ENCODE peak calls at places on chromosomes 11 and 22, in eight cellular contexts. N is fibroblast of villous mesenchyme, X is psoas muscle, P is body of pancreas, W is H1, H is right atrium auricular region, A is left ventricle myocardium inferior, Q is prostate gland. E is an unnamed sample.

GRCh38 chr11:118687906-118688305 is 8.5 kb upstream of the TREH start:
- DNase-seq in P (no peak), W (no peak), X (no peak), Q (no peak), H (no peak), N (no peak), A (no peak), E (no peak)

GRCh38 chr11:113647856-113648255 is 58.3 kb downstream of the TMPRSS5 start:
- DNase-seq in N (no peak), H (no peak), X (no peak), A (no peak), P (no peak), Q (no peak), W (no peak), E (no peak)

GRCh38 chr22:39364646-39365405 is 15.0 kb downstream of the SYNGR1 start:
- DNase-seq in X (no peak), H (no peak), W (no peak), P (no peak), N (no peak), A (no peak), Q (no peak), E (no peak)

GRCh38 chr22:20389288-20389687 is 4.7 kb upstream of the ZNF74 start:
- DNase-seq in A (no peak), Q (no peak), P (no peak), N (no peak), H (no peak), W (no peak), X (no peak), E (no peak)

GRCh38 chr11:65722261-65722660 is 1.7 kb upstream of the RNASEH2C start:
- DNase-seq in N (no peak), H (no peak), X (no peak), A (no peak), Q (no peak), P (no peak), W (no peak), E (no peak)

GRCh38 chr11:111454561-111455192 is 57.5 kb downstream of the BTG4 start:
- DNase-seq in A (no peak), P (no peak), H (no peak), N (peak), X (no peak), Q (peak), W (peak), E (no peak)

GRCh38 chr11:114354076-114354475 is 46.2 kb downstream of the C11orf71 start:
- DNase-seq in A (no peak), P (no peak), X (no peak), W (no peak), N (peak), Q (no peak), H (no peak), E (peak)

GRCh38 chr11:30174265-30175022 is 56.4 kb upstream of the FSHB start:
- DNase-seq in P (no peak), W (no peak), Q (no peak), X (no peak), H (no peak), A (no peak), N (no peak), E (no peak)

GRCh38 chr22:48957987-48958321 is 869.7 kb downstream of the BRD1 start:
- DNase-seq in N (no peak), P (no peak), X (no peak), Q (peak), W (no peak), A (no peak), H (peak), E (no peak)

GRCh38 chr22:47195156-47195675 is 432.8 kb downstream of the TBC1D22A start:
- DNase-seq in W (no peak), A (no peak), P (no peak), N (no peak), Q (no peak), H (peak), X (no peak), E (no peak)

GRCh38 chr11:57542582-57542981 is 5.2 kb downstream of the SMTNL1 start:
- DNase-seq in P (no peak), W (no peak), Q (no peak), H (no peak), A (no peak), X (no peak), N (no peak), E (no peak)

GRCh38 chr11:67006029-67006884 is 16.7 kb upstream of the SYT12 start:
- DNase-seq in H (peak), P (peak), A (no peak), Q (no peak), W (peak), N (peak), X (peak), E (no peak)

GRCh38 chr11:125036933-125037332 is 26.2 kb upstream of the SLC37A2 start:
- DNase-seq in X (no peak), A (no peak), N (peak), Q (no peak), W (no peak), H (no peak), P (no peak), E (peak)

GRCh38 chr11:134663506-134664313 is 251.7 kb upstream of the B3GAT1 start:
- DNase-seq in H (peak), W (peak), P (no peak), Q (no peak), N (no peak), X (no peak), A (no peak), E (no peak)

GRCh38 chr11:8596504-8597046 is 2.5 kb upstream of the STK33 start:
- DNase-seq in N (no peak), Q (no peak), W (no peak), H (no peak), A (no peak), P (no peak), X (no peak), E (no peak)

GRCh38 chr11:108663154-108663877 is 1.6 kb upstream of the DDX10 start:
- DNase-seq in X (no peak), W (no peak), A (no peak), P (no peak), Q (no peak), H (no peak), N (no peak), E (no peak)

GRCh38 chr11:20672575-20672974 is 3.2 kb downstream of the NELL1 start:
- DNase-seq in H (no peak), P (no peak), X (no peak), N (no peak), W (no peak), Q (no peak), A (no peak), E (no peak)

GRCh38 chr22:23119492-23120414 is 22.0 kb downstream of the RSPH14 start:
- DNase-seq in H (no peak), N (no peak), A (no peak), Q (no peak), W (no peak), X (peak), P (no peak), E (no peak)

GRCh38 chr11:88779551-88779950 is 286.2 kb downstream of the GRM5 start:
- DNase-seq in X (no peak), A (no peak), N (no peak), H (no peak), P (no peak), Q (no peak), W (no peak), E (peak)

GRCh38 chr11:40241524-40242037 is 1217.9 kb downstream of the LRRC4C start:
- DNase-seq in N (no peak), H (peak), P (no peak), A (no peak), W (no peak), Q (no peak), X (no peak), E (no peak)

GRCh38 chr11:72828081-72828567 is 13.9 kb downstream of the ATG16L2 start:
- DNase-seq in H (no peak), A (no peak), Q (no peak), X (no peak), N (peak), W (no peak), P (no peak), E (no peak)

GRCh38 chr11:99019676-99020075 is 1.1 kb upstream of the CNTN5 start:
- DNase-seq in N (no peak), W (no peak), P (no peak), X (no peak), H (no peak), Q (no peak), A (no peak), E (no peak)

DNA sequence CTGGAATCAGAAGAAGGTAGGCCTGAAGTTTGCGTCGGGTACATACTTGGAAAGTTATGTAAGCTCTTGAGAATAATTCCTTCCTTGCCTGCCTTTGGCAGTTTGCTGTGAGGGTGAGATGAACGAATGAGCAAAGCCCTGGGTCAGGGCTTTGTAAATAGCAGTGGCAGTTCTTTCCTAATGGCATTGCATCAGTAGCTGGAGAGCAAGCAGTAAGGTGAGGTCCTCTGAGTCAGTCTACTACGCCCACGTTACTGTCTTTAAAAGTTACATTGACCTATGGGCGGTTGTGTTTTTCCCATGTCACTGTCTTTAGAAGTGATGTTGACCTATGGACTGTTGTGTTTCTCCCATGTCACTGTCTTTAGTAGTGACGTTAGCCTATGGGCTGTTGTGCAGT is 179.1 kb upstream of the E2F8 start:
- DNase-seq in X (no peak), A (no peak), W (no peak), H (no peak), P (no peak), Q (no peak), N (peak), E (no peak)
- H3K4me3 ChIP-seq in X (no peak), A (no peak), W (no peak), H (no peak), P (no peak), Q (no peak), N (peak), E (no peak)

DNA sequence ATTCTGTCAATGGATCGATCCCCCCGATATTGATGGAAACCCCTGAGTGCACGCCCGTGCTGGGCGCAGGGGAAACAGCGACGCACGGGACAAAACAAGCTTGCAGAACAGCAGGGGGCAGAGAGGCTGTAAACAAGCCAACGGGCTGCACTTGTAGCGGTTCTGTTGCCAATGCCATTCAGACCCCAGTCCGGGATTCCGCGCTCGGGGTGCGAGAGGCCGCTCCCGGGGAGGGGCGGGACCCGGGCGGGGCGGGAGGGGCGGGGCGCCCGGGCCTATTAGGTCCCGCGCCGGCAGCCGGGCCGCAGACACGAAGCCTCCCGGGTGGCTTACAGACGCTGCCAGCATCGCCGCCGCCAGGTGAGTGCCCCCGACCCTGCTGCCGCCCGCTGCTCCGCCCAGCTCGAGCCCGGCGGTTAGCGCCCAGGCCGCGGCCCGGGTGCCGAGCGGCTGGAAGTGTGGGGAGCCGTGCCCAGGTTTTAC is at the start of gene BIK:
- DNase-seq in N (peak), P (peak), W (no peak), H (no peak), Q (peak), A (peak), X (no peak), E (no peak)
- TF ChIP-seq CTCF in N (peak), P (peak), W (no peak), H (no peak), Q (no peak), A (peak), X (no peak), E (peak)

DNA sequence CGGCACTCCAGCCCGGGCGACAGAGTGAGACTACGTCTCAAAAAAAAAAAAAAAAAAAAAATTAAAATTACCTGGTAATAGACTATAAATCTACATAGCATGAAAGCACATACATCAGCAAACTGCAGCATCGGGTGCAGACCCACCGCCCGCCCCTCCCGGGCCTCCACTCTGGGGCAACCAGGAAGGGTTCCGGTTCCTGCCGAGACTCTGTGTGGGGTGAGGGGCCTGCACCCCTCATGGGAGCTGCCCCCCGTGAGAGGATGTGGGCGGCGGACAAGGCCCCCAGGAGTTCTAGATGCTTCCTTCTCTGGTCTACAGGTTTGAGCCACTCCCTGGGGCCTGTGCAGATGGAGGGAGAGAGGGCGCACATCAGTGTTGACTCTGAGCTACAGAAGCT is 9.1 kb downstream of the DRD4 start:
- DNase-seq in P (no peak), H (no peak), A (no peak), Q (no peak), W (no peak), N (no peak), X (no peak), E (no peak)
- H3K4me3 ChIP-seq in P (no peak), H (no peak), A (no peak), Q (no peak), W (no peak), N (no peak), X (no peak), E (no peak)

DNA sequence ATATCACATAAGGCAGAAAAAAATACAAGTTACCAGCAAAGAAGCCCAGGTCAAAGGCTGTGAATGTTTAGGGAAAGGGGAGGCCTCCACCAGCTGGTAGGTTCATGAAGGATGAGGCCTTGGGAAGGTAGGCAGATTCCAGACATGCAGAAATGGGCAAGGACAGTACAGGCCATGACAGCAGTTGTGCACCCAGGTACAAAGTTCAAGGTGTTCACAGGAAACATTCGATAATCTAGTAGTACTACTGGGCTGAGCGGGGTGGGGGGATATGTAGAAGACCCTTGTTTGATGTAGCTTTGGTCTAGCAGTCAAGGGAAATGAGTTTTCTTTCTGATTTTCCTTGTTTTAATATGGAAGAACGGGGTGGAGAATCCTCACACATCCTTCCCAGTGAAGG is 152.8 kb upstream of the RASSF10 start:
- DNase-seq in W (no peak), X (no peak), A (no peak), H (no peak), N (no peak), Q (no peak), P (no peak), E (no peak)
- TF ChIP-seq CTCF in W (no peak), X (no peak), A (no peak), H (no peak), N (no peak), Q (no peak), P (no peak), E (no peak)

GRCh38 chr11:73982595-73982989 is at the start of gene UCP2:
- DNase-seq in X (peak), P (peak), W (no peak), N (peak), Q (peak), A (peak), H (peak), E (no peak)

GRCh38 chr11:73980001-73980960 is 2.4 kb downstream of the UCP2 start:
- DNase-seq in Q (no peak), H (peak), A (no peak), N (no peak), X (peak), P (peak), W (no peak), E (no peak)

GRCh38 chr11:73981051-73981805 is 1.4 kb downstream of the UCP2 start:
- DNase-seq in W (no peak), P (no peak), N (no peak), Q (no peak), A (no peak), H (no peak), X (peak), E (no peak)

GRCh38 chr11:73982990-73983763 is 534 bp upstream of the UCP2 start:
- DNase-seq in P (peak), A (peak), Q (peak), W (peak), H (peak), X (peak), N (peak), E (no peak)

DNA sequence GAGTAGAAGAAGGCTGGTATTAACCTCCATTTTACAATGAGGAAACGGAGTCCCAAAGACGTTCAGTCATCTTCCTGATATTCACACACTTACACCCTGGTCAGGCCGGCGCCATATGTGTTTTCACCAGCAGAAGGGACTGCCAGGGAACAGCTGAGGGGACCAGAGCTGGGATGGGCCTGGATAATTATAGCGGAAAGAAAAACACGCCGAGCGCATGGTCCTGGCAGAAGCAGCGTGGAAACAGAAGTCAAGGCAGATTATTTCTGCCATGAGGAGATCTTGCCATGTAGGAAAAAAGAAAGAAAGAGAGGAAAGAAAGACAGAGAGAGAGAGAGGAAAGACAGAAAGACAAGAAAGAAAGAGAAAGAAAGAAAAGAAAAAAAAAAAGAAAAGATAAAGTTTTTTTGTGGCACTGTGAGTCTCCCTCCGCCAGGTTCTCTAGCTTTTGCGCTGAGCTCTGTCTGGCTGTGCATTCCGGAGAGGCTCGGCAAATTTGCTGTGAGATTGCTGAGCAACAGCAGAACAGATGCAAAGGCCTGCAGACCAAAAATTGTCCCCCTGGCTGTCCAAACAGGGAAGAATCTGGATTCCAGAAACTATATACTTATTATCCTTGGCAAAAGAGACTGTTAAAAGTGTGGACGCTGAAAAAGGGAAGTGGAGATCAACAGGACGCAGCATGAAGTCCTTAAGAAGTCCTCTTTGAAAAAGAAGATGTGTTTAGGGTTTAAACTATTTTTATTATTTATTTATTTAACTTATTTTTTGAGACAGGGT is 1.3 kb upstream of the UCP2 start:
- DNase-seq in P (no peak), Q (no peak), W (no peak), A (no peak), H (no peak), N (no peak), X (peak), E (no peak)
- H3K4me3 ChIP-seq in P (no peak), Q (peak), W (peak), A (peak), H (peak), N (peak), X (peak), E (peak)

DNA sequence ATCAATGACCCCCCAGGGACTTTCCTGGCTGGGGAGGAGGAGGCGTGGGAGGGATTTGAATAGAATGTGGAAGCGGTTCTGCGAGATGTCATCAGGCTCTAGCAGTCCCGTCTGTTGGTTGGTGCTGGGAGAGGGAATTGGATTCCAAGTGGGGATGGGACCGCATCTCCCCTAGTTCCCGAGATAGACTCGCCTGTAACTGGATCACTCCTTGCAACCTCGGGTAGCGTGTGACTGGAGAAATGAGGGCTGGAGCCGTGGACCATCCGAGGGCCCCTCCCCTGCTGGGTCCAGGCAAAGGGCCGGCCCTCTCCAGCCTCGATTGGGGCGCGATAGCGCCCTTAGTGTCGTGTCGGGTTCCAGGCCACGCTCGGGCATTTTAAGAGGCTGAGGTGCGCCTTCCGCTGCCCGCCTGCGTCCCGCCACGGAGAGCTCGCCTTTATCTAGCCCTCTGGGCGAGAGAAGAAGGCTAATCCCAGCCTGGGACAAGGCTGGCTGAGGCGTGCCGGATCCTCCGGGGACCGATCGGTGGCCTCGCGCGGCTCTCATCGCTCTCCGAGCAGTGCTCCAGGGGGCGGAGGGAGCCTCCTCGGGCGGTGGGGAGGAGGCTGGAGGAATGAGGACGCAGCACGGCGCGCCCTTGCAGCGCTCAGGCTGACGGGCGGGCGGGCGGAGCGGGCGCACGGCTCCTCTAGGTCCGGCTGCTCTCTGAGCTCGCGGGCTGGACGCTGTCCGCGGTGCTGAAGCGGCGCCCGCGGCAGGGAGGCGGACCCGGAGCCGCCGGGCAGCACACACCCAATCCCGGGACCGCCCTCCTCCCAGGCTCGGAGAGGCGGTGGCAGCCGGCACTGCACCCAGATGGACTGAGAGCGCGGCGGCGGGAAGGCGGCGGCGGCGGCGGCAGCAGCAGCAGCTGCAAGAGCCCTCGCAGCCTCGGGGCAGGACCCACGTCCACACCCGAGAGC is 107.8 kb downstream of the OSBP2 start:
- DNase-seq in X (peak), A (peak), N (peak), Q (peak), H (peak), W (peak), P (peak), E (peak)
- TF ChIP-seq CTCF in X (peak), A (peak), N (peak), Q (peak), H (peak), W (peak), P (peak), E (no peak)

GRCh38 chr22:42001127-42001526 is 2.5 kb downstream of the WBP2NL start:
- DNase-seq in H (no peak), A (no peak), P (no peak), W (no peak), Q (no peak), X (no peak), N (no peak), E (no peak)

GRCh38 chr22:42000466-42000865 is 1.9 kb downstream of the WBP2NL start:
- DNase-seq in A (no peak), H (no peak), Q (no peak), N (no peak), X (no peak), P (no peak), W (no peak), E (no peak)

GRCh38 chr22:42001706-42002105 is 3.1 kb downstream of the WBP2NL start:
- DNase-seq in W (no peak), H (no peak), X (no peak), A (no peak), P (no peak), Q (no peak), N (no peak), E (no peak)

GRCh38 chr22:41996826-41997225 is 1.8 kb upstream of the WBP2NL start:
- DNase-seq in W (no peak), N (no peak), H (no peak), A (no peak), P (no peak), X (no peak), Q (no peak), E (no peak)

GRCh38 chr22:41998361-41999261 is at the start of gene WBP2NL:
- DNase-seq in W (no peak), Q (peak), X (peak), N (peak), H (peak), P (peak), A (peak), E (peak)
- H3K4me3 ChIP-seq in W (no peak), Q (peak), X (peak), N (peak), H (peak), P (peak), A (peak), E (peak)

GRCh38 chr22:37318255-37319109 is 36.2 kb downstream of the CYTH4 start:
- DNase-seq in P (no peak), X (no peak), N (no peak), Q (no peak), A (no peak), H (no peak), W (no peak), E (no peak)
- TF ChIP-seq CTCF in P (no peak), X (no peak), N (no peak), Q (no peak), A (no peak), H (no peak), W (peak), E (peak)